ENCODE peak calls at places on chromosome 15, in four cellular contexts. L is heart left ventricle, Q is fibroblast of lung, R is IMR-90. B is an unnamed sample.
A peak's percentile ranks its signal among the peaks of the same experiment; 100 is the strongest.

GRCh38 chr15:45106002-45106790 is 7.8 kb downstream of the DUOX2 start:
- DNase-seq in L (no peak), Q (no peak), R (no peak), B (no peak)

GRCh38 chr15:100761253-100761935 is 118.2 kb upstream of the ALDH1A3 start:
- DNase-seq in L (no peak), Q (no peak), R (no peak), B (no peak)

GRCh38 chr15:72353266-72353665 is 22.5 kb downstream of the HEXA start:
- DNase-seq in L (no peak), Q (peak; percentile 20), R (peak; percentile 58), B (no peak)

GRCh38 chr15:37783290-37783689 is 151.2 kb upstream of the TMCO5A start:
- DNase-seq in L (no peak), Q (peak; percentile 25), R (no peak), B (no peak)

GRCh38 chr15:50884583-50884982 is 23.9 kb upstream of the AP4E1 start:
- DNase-seq in L (no peak), Q (no peak), R (peak; percentile 61), B (peak; percentile 54)

GRCh38 chr15:60838206-60838605 is 359.3 kb upstream of the ICE2 start:
- DNase-seq in L (no peak), Q (no peak), R (no peak), B (no peak)

GRCh38 chr15:99928429-99928981 is 195.3 kb upstream of the LYSMD4 start:
- DNase-seq in L (peak; percentile 82), Q (peak; percentile 72), R (peak; percentile 66), B (no peak)

GRCh38 chr15:31268911-31269784 is 57.5 kb upstream of the KLF13 start:
- DNase-seq in L (no peak), Q (no peak), R (no peak), B (no peak)

GRCh38 chr15:26771917-26772587 is 814 bp downstream of the GABRB3 start:
- DNase-seq in L (no peak), Q (no peak), R (no peak), B (no peak)

GRCh38 chr15:48475600-48476395 is 144.6 kb downstream of the DUT start:
- DNase-seq in L (no peak), Q (no peak), R (no peak), B (no peak)
- H3K36me3 ChIP-seq in L (peaks cover 7% of the 10 kb centered on the region), Q (peaks cover 12% of the 10 kb centered on the region), R (peaks cover 33% of the 10 kb centered on the region), B (peaks cover 24% of the 10 kb centered on the region)

DNA sequence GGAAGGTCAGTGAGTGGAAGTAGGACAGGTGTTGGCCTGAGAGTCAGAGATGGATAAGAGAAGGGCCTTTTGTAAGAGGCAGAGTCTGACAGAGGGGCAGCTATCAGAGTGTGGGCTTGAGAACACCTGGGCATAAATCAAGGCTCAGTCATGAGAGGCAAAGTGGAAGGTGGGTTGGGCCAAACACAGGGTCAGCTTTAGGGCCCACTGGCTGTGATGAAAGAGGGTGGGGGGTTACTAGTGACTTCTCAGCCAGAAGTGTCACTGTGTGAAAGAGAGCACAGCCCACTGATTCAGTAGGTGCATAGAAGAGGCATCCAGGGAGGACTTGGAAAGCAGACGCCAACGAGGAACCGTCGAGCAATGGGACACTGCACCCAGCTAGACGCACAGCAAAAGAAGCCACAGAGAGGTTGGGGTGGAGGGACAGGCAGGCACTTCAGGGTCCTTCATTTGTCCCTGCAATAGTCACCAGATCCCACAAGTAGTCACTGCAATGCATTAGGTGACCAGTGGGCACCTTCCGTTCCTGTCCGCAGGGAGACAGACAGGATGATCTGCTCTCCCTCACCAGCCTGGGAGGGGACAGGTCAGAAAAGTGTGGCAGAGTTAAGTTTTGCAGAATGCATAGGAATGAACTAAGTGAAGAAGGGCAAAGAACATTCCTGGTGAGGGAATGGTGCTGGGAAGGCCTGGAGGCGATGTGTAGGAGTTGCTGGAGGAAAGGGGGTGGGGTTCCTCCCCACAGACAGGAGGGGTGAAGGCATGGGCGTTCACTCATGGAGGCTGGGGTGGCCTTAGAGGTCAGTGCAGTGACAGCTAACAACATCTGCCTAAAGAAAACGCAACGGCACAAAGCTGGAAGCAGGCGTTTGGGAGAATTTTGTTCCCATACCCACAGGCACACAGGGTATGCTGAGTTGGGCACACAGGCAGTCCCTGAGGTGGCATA is 36.3 kb downstream of the MESD start:
- DNase-seq in L (no peak), Q (no peak), R (peak; percentile 35), B (no peak)
- H3K36me3 ChIP-seq in L (peaks cover 6% of the 10 kb centered on the region), Q (peaks cover 13% of the 10 kb centered on the region), R (peaks cover 35% of the 10 kb centered on the region), B (peaks cover 29% of the 10 kb centered on the region)

GRCh38 chr15:59647085-59647484 is 10.2 kb downstream of the GTF2A2 start:
- DNase-seq in L (no peak), Q (no peak), R (no peak), B (no peak)

GRCh38 chr15:59642351-59642750 is 15.0 kb downstream of the GTF2A2 start:
- DNase-seq in L (no peak), Q (peak; percentile 19), R (no peak), B (no peak)

GRCh38 chr15:59644757-59645156 is 12.6 kb downstream of the GTF2A2 start:
- DNase-seq in L (no peak), Q (no peak), R (peak; percentile 52), B (no peak)

GRCh38 chr15:59649603-59650002 is 7.7 kb downstream of the GTF2A2 start:
- DNase-seq in L (no peak), Q (no peak), R (peak; percentile 13), B (no peak)

GRCh38 chr15:59646271-59646670 is 11.0 kb downstream of the GTF2A2 start:
- DNase-seq in L (no peak), Q (no peak), R (no peak), B (no peak)
- H3K36me3 ChIP-seq in L (peaks cover 3% of the 10 kb centered on the region), Q (peaks cover 4% of the 10 kb centered on the region), R (peaks cover 28% of the 10 kb centered on the region), B (peaks cover 5% of the 10 kb centered on the region)

GRCh38 chr15:75403892-75404291 is 35.5 kb upstream of the MAN2C1 start:
- DNase-seq in L (no peak), Q (no peak), R (no peak), B (no peak)
- H3K36me3 ChIP-seq in L (peaks cover 24% of the 10 kb centered on the region), Q (peaks cover 5% of the 10 kb centered on the region), R (peaks cover 50% of the 10 kb centered on the region), B (peaks cover 6% of the 10 kb centered on the region)

DNA sequence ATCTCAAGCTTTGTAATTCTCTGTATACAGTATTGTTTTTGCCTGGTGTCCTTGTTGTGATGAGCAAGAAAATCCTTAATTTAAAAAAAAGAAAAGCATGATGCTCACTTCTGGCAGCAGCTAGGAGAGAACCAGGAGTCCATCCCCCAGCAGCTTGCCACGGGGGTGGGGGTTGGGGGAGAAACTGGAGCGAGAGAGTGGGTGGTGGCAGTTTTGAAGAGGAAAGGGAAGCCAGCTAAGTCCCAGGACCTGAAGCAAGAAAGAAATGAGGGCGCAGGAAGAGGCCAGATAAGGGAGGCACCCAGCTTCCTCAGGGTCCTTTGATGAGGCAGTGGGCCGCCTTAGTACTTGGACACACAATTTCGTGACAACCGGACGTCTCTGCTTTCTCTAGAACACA is 23.5 kb downstream of the CHAC1 start:
- DNase-seq in L (no peak), Q (no peak), R (no peak), B (no peak)
- H3K36me3 ChIP-seq in L (peaks cover 15% of the 10 kb centered on the region), Q (peaks cover 21% of the 10 kb centered on the region), R (peaks cover 52% of the 10 kb centered on the region), B (peaks cover 20% of the 10 kb centered on the region)

DNA sequence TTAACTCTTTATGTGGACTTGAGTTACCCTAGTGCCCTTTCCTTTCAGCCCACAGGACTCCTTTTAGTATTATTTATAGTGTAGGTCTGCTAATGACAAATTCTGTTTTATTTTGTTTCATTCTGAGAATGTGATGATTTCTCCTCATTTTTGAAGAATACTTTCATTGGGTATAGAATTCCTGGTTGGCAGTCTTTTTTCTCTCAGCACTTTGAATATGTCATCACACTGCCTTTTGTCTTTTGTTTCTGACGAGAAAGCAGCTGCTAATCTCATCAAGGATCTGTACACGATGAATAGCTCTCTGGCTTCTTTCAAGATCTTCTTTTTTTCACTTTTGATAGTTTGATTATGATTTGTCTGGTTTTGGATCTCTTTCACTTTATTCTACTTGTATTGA is 37.8 kb downstream of the TICRR start:
- DNase-seq in L (no peak), Q (no peak), R (no peak), B (no peak)
- H3K36me3 ChIP-seq in L (no peaks in the 10 kb centered on the region), Q (no peaks in the 10 kb centered on the region), R (peaks cover 3% of the 10 kb centered on the region), B (peaks cover 3% of the 10 kb centered on the region)